ENCODE peak calls at places on chromosomes 2 and 18, in seven cellular contexts. R, I, C, X, D, O and A are unnamed samples.

GRCh38 chr2:181621779-181622490 is 35.0 kb downstream of the CERKL start:
- DNase-seq in R (no peak), I (no peak), C (no peak), X (no peak), D (no peak), O (no peak), A (no peak)

GRCh38 chr18:28112056-28112470 is 64.9 kb downstream of the CDH2 start:
- DNase-seq in R (no peak), I (peak; percentile 88), C (no peak), X (no peak), D (no peak), O (no peak), A (no peak)

GRCh38 chr18:24672165-24672950 is 211.9 kb downstream of the HRH4 start:
- DNase-seq in R (no peak), I (no peak), C (no peak), X (no peak), D (no peak), O (no peak), A (no peak)

GRCh38 chr2:207330912-207331311 is 165.2 kb upstream of the KLF7 start:
- DNase-seq in R (no peak), I (peak; percentile 95), C (no peak), X (peak; percentile 64), D (no peak), O (peak; percentile 75), A (peak; percentile 38)

GRCh38 chr2:122643725-122644329 is 888.4 kb downstream of the TSN start:
- DNase-seq in R (no peak), I (peak; percentile 84), C (no peak), X (no peak), D (peak; percentile 58), O (no peak), A (no peak)

GRCh38 chr2:20421336-20421987 is 25.4 kb upstream of the RHOB start:
- DNase-seq in R (no peak), I (no peak), C (no peak), X (no peak), D (no peak), O (no peak), A (no peak)

GRCh38 chr2:119864318-119864717 is 104.6 kb downstream of the PTPN4 start:
- DNase-seq in R (no peak), I (peak; percentile 2), C (no peak), X (no peak), D (no peak), O (no peak), A (no peak)

GRCh38 chr2:152396763-152397162 is 61.8 kb downstream of the FMNL2 start:
- DNase-seq in R (no peak), I (peak; percentile 37), C (no peak), X (no peak), D (no peak), O (no peak), A (no peak)

GRCh38 chr18:63511285-63511684 is 30.9 kb upstream of the SERPINB12 start:
- DNase-seq in R (peak; percentile 46), I (peak; percentile 46), C (no peak), X (no peak), D (peak; percentile 22), O (no peak), A (no peak)

GRCh38 chr2:201768918-201769317 is 11.8 kb downstream of the ALS2 start:
- DNase-seq in R (no peak), I (peak; percentile 76), C (no peak), X (no peak), D (no peak), O (no peak), A (no peak)

GRCh38 chr2:16162491-16163040 is 222.2 kb downstream of the MYCN start:
- DNase-seq in R (no peak), I (no peak), C (no peak), X (no peak), D (no peak), O (no peak), A (no peak)

GRCh38 chr2:52933878-52934277 is 833.7 kb upstream of the CHAC2 start:
- DNase-seq in R (no peak), I (peak; percentile 6), C (no peak), X (no peak), D (no peak), O (no peak), A (no peak)

GRCh38 chr2:98463081-98463481 is 18.4 kb downstream of the INPP4A start:
- DNase-seq in R (no peak), I (no peak), C (no peak), X (no peak), D (no peak), O (no peak), A (no peak)

GRCh38 chr2:137913169-137913568 is 51.1 kb upstream of the HNMT start:
- DNase-seq in R (no peak), I (no peak), C (no peak), X (no peak), D (no peak), O (no peak), A (no peak)